ENCODE peak calls at places on chromosomes 16 and 17, in six cellular contexts. One of them, this sample, is unnamed.
A peak's percentile ranks its signal among the peaks of the same experiment; 100 is the strongest.

GRCh38 chr16:17404903-17405691 is 65.7 kb downstream of the XYLT1 start:
- DNase-seq in WERI-Rb-1: no peak
- DNase-seq in pancreas: peak; percentile 43
- DNase-seq in GM23248: peak; percentile 95
- DNase-seq in spleen: no peak
- DNase-seq in Right ventricle myocardium inferior: peak; percentile 87
- DNase-seq in this sample: peak; percentile 92

GRCh38 chr16:66367968-66368891 is 1.7 kb downstream of the CDH5 start:
- DNase-seq in WERI-Rb-1: no peak
- DNase-seq in pancreas: no peak
- DNase-seq in GM23248: no peak
- DNase-seq in spleen: no peak
- DNase-seq in Right ventricle myocardium inferior: no peak
- DNase-seq in this sample: no peak

GRCh38 chr16:85086347-85087291 is 25.7 kb downstream of the CIBAR2 start:
- DNase-seq in WERI-Rb-1: peak; percentile 68
- DNase-seq in pancreas: peak; percentile 61
- DNase-seq in GM23248: peak; percentile 74
- DNase-seq in spleen: peak; percentile 89
- DNase-seq in Right ventricle myocardium inferior: peak; percentile 83
- DNase-seq in this sample: no peak

GRCh38 chr16:85974428-85975375 is 75.7 kb downstream of the IRF8 start:
- DNase-seq in WERI-Rb-1: no peak
- DNase-seq in pancreas: no peak
- DNase-seq in GM23248: no peak
- DNase-seq in spleen: no peak
- DNase-seq in Right ventricle myocardium inferior: no peak
- DNase-seq in this sample: no peak

GRCh38 chr16:66266436-66267286 is 99.8 kb upstream of the CDH5 start:
- DNase-seq in WERI-Rb-1: no peak
- DNase-seq in pancreas: no peak
- DNase-seq in GM23248: peak; percentile 96
- DNase-seq in spleen: no peak
- DNase-seq in Right ventricle myocardium inferior: peak; percentile 76
- DNase-seq in this sample: peak; percentile 90

GRCh38 chr17:62797959-62798358 is 10.2 kb downstream of the MARCHF10 start:
- DNase-seq in WERI-Rb-1: no peak
- DNase-seq in pancreas: no peak
- DNase-seq in GM23248: peak; percentile 34
- DNase-seq in spleen: no peak
- DNase-seq in Right ventricle myocardium inferior: no peak
- DNase-seq in this sample: no peak

GRCh38 chr17:17792551-17793377 is 44.0 kb downstream of the SREBF1 start:
- DNase-seq in WERI-Rb-1: peak; percentile 59
- DNase-seq in pancreas: no peak
- DNase-seq in GM23248: peak; percentile 53
- DNase-seq in spleen: peak; percentile 78
- DNase-seq in Right ventricle myocardium inferior: no peak
- DNase-seq in this sample: no peak

GRCh38 chr16:68893710-68894705 is 50.7 kb downstream of the TANGO6 start:
- DNase-seq in WERI-Rb-1: peak; percentile 55
- DNase-seq in pancreas: peak; percentile 39
- DNase-seq in GM23248: peak; percentile 14
- DNase-seq in spleen: no peak
- DNase-seq in Right ventricle myocardium inferior: no peak
- DNase-seq in this sample: no peak

GRCh38 chr17:29715680-29716079 is 93.0 kb upstream of the CORO6 start:
- DNase-seq in WERI-Rb-1: no peak
- DNase-seq in pancreas: no peak
- DNase-seq in GM23248: no peak
- DNase-seq in spleen: no peak
- DNase-seq in Right ventricle myocardium inferior: no peak
- DNase-seq in this sample: no peak

GRCh38 chr16:53768593-53768992 is 64.6 kb downstream of the FTO start:
- DNase-seq in WERI-Rb-1: no peak
- DNase-seq in pancreas: no peak
- DNase-seq in GM23248: peak; percentile 91
- DNase-seq in spleen: no peak
- DNase-seq in Right ventricle myocardium inferior: no peak
- DNase-seq in this sample: no peak

GRCh38 chr16:48378836-48379235 is 6.4 kb downstream of the SIAH1 start:
- DNase-seq in WERI-Rb-1: no peak
- DNase-seq in pancreas: no peak
- DNase-seq in GM23248: no peak
- DNase-seq in spleen: no peak
- DNase-seq in Right ventricle myocardium inferior: no peak
- DNase-seq in this sample: no peak

GRCh38 chr16:49528564-49529150 is 155.1 kb downstream of the C16orf78 start:
- DNase-seq in WERI-Rb-1: no peak
- DNase-seq in pancreas: no peak
- DNase-seq in GM23248: peak; percentile 22
- DNase-seq in spleen: peak; percentile 43
- DNase-seq in Right ventricle myocardium inferior: no peak
- DNase-seq in this sample: no peak

GRCh38 chr16:85180047-85180878 is 68.0 kb upstream of the CIBAR2 start:
- DNase-seq in WERI-Rb-1: no peak
- DNase-seq in pancreas: no peak
- DNase-seq in GM23248: no peak
- DNase-seq in spleen: no peak
- DNase-seq in Right ventricle myocardium inferior: no peak
- DNase-seq in this sample: no peak

GRCh38 chr17:40358323-40359038 is 6.1 kb downstream of the GJD3 start:
- DNase-seq in WERI-Rb-1: peak; percentile 94
- DNase-seq in pancreas: peak; percentile 89
- DNase-seq in GM23248: peak; percentile 90
- DNase-seq in spleen: peak; percentile 97
- DNase-seq in Right ventricle myocardium inferior: peak; percentile 96
- DNase-seq in this sample: no peak

GRCh38 chr17:40071720-40072480 is 9.1 kb downstream of the THRA start:
- DNase-seq in WERI-Rb-1: no peak
- DNase-seq in pancreas: peak; percentile 88
- DNase-seq in GM23248: peak; percentile 51
- DNase-seq in spleen: no peak
- DNase-seq in Right ventricle myocardium inferior: peak; percentile 88
- DNase-seq in this sample: no peak

GRCh38 chr16:15457958-15458357 is 23.6 kb downstream of the BMERB1 start:
- DNase-seq in WERI-Rb-1: no peak
- DNase-seq in pancreas: no peak
- DNase-seq in GM23248: no peak
- DNase-seq in spleen: no peak
- DNase-seq in Right ventricle myocardium inferior: no peak
- DNase-seq in this sample: no peak

GRCh38 chr16:88967800-88968588 is 9.0 kb downstream of the CBFA2T3 start:
- DNase-seq in WERI-Rb-1: no peak
- DNase-seq in pancreas: no peak
- DNase-seq in GM23248: no peak
- DNase-seq in spleen: peak; percentile 95
- DNase-seq in Right ventricle myocardium inferior: peak; percentile 39
- DNase-seq in this sample: no peak

GRCh38 chr17:10226930-10227695 is 28.7 kb upstream of the GAS7 start:
- DNase-seq in WERI-Rb-1: peak; percentile 74
- DNase-seq in pancreas: peak; percentile 10
- DNase-seq in GM23248: peak; percentile 48
- DNase-seq in spleen: peak; percentile 87
- DNase-seq in Right ventricle myocardium inferior: peak; percentile 87
- DNase-seq in this sample: no peak

GRCh38 chr16:81029930-81030604 is 5.6 kb upstream of the ATMIN start:
- DNase-seq in WERI-Rb-1: no peak
- DNase-seq in pancreas: no peak
- DNase-seq in GM23248: no peak
- DNase-seq in spleen: no peak
- DNase-seq in Right ventricle myocardium inferior: no peak
- DNase-seq in this sample: no peak

GRCh38 chr17:19544366-19544765 is 10.7 kb downstream of the SLC47A1 start:
- DNase-seq in WERI-Rb-1: no peak
- DNase-seq in pancreas: no peak
- DNase-seq in GM23248: no peak
- DNase-seq in spleen: no peak
- DNase-seq in Right ventricle myocardium inferior: no peak
- DNase-seq in this sample: no peak

GRCh38 chr16:65336169-65336568 is 214.3 kb upstream of the CDH11 start:
- DNase-seq in WERI-Rb-1: no peak
- DNase-seq in pancreas: no peak
- DNase-seq in GM23248: peak; percentile 80
- DNase-seq in spleen: no peak
- DNase-seq in Right ventricle myocardium inferior: no peak
- DNase-seq in this sample: no peak

GRCh38 chr16:20911361-20911760 is 10.8 kb downstream of the LYRM1 start:
- DNase-seq in WERI-Rb-1: no peak
- DNase-seq in pancreas: no peak
- DNase-seq in GM23248: peak; percentile 88
- DNase-seq in spleen: no peak
- DNase-seq in Right ventricle myocardium inferior: no peak
- DNase-seq in this sample: no peak

GRCh38 chr16:648071-648785 is 937 bp upstream of the WDR90 start:
- DNase-seq in WERI-Rb-1: peak; percentile 73
- DNase-seq in pancreas: peak; percentile 87
- DNase-seq in GM23248: peak; percentile 61
- DNase-seq in spleen: no peak
- DNase-seq in Right ventricle myocardium inferior: no peak
- DNase-seq in this sample: no peak

GRCh38 chr16:26816885-26817571 is 249.7 kb upstream of the C16orf82 start:
- DNase-seq in WERI-Rb-1: no peak
- DNase-seq in pancreas: no peak
- DNase-seq in GM23248: peak; percentile 89
- DNase-seq in spleen: no peak
- DNase-seq in Right ventricle myocardium inferior: no peak
- DNase-seq in this sample: no peak

GRCh38 chr16:87602005-87602790 is at the start of gene JPH3:
- DNase-seq in WERI-Rb-1: peak; percentile 68
- DNase-seq in pancreas: no peak
- DNase-seq in GM23248: no peak
- DNase-seq in spleen: no peak
- DNase-seq in Right ventricle myocardium inferior: no peak
- DNase-seq in this sample: no peak

GRCh38 chr17:81331527-81332043 is 36.5 kb upstream of the SLC38A10 start:
- DNase-seq in WERI-Rb-1: peak; percentile 82
- DNase-seq in pancreas: no peak
- DNase-seq in GM23248: no peak
- DNase-seq in spleen: no peak
- DNase-seq in Right ventricle myocardium inferior: peak; percentile 68
- DNase-seq in this sample: no peak

GRCh38 chr16:83110221-83110768 is 483.5 kb downstream of the CDH13 start:
- DNase-seq in WERI-Rb-1: no peak
- DNase-seq in pancreas: no peak
- DNase-seq in GM23248: peak; percentile 39
- DNase-seq in spleen: no peak
- DNase-seq in Right ventricle myocardium inferior: no peak
- DNase-seq in this sample: no peak

GRCh38 chr17:59331929-59332889 is 754 bp downstream of the YPEL2 start:
- DNase-seq in WERI-Rb-1: no peak
- DNase-seq in pancreas: peak; percentile 58
- DNase-seq in GM23248: peak; percentile 70
- DNase-seq in spleen: peak; percentile 91
- DNase-seq in Right ventricle myocardium inferior: peak; percentile 86
- DNase-seq in this sample: no peak

GRCh38 chr17:72122002-72122310 is 1.1 kb downstream of the SOX9 start:
- DNase-seq in WERI-Rb-1: no peak
- DNase-seq in pancreas: no peak
- DNase-seq in GM23248: peak; percentile 70
- DNase-seq in spleen: no peak
- DNase-seq in Right ventricle myocardium inferior: no peak
- DNase-seq in this sample: no peak

This sample was measured in vagina.